ENCODE peak calls at places on chromosomes 3 and 15, in seven cellular contexts. One of them, this sample, is unnamed.
A peak's percentile ranks its signal among the peaks of the same experiment; 100 is the strongest.

GRCh38 chr15:100132309-100132708 is 209.5 kb downstream of the ADAMTS17 start:
- DNase-seq in astrocyte of the spinal cord: no peak
- DNase-seq in NCI-H2171 treated with DMSO at 0.1 percent for 48 hours: no peak
- DNase-seq in HTR-8/SVneo: no peak
- DNase-seq in SJSA1: no peak
- DNase-seq in kidney epithelial cell: no peak
- DNase-seq in hypothalamus: no peak
- DNase-seq in this sample: no peak

GRCh38 chr3:27724459-27725197 is 2.5 kb upstream of the EOMES start:
- DNase-seq in HTR-8/SVneo: no peak
- DNase-seq in astrocyte of the spinal cord: no peak
- DNase-seq in NCI-H2171 treated with DMSO at 0.1 percent for 48 hours: peak; percentile 19
- DNase-seq in SJSA1: no peak
- DNase-seq in kidney epithelial cell: no peak
- DNase-seq in hypothalamus: no peak
- DNase-seq in this sample: no peak

GRCh38 chr3:101995371-101996046 is 146.2 kb downstream of the NFKBIZ start:
- DNase-seq in kidney epithelial cell: no peak
- DNase-seq in hypothalamus: no peak
- DNase-seq in NCI-H2171 treated with DMSO at 0.1 percent for 48 hours: no peak
- DNase-seq in astrocyte of the spinal cord: peak; percentile 39
- DNase-seq in SJSA1: peak; percentile 4
- DNase-seq in HTR-8/SVneo: peak; percentile 29
- DNase-seq in this sample: no peak

GRCh38 chr3:184566441-184567414 is 5.1 kb downstream of the EPHB3 start:
- DNase-seq in NCI-H2171 treated with DMSO at 0.1 percent for 48 hours: no peak
- DNase-seq in HTR-8/SVneo: no peak
- DNase-seq in SJSA1: no peak
- DNase-seq in astrocyte of the spinal cord: no peak
- DNase-seq in hypothalamus: no peak
- DNase-seq in kidney epithelial cell: no peak
- DNase-seq in this sample: no peak

GRCh38 chr3:32256206-32256605 is 17.7 kb downstream of the CMTM8 start:
- DNase-seq in HTR-8/SVneo: no peak
- DNase-seq in hypothalamus: no peak
- DNase-seq in astrocyte of the spinal cord: no peak
- DNase-seq in NCI-H2171 treated with DMSO at 0.1 percent for 48 hours: no peak
- DNase-seq in kidney epithelial cell: no peak
- DNase-seq in SJSA1: no peak
- DNase-seq in this sample: no peak

GRCh38 chr3:172630316-172630715 is 80.6 kb downstream of the NCEH1 start:
- DNase-seq in HTR-8/SVneo: no peak
- DNase-seq in kidney epithelial cell: no peak
- DNase-seq in astrocyte of the spinal cord: no peak
- DNase-seq in NCI-H2171 treated with DMSO at 0.1 percent for 48 hours: no peak
- DNase-seq in hypothalamus: no peak
- DNase-seq in SJSA1: no peak
- DNase-seq in this sample: no peak

GRCh38 chr15:76555247-76555646 is 218.7 kb downstream of the ISL2 start:
- DNase-seq in astrocyte of the spinal cord: no peak
- DNase-seq in HTR-8/SVneo: no peak
- DNase-seq in hypothalamus: no peak
- DNase-seq in kidney epithelial cell: no peak
- DNase-seq in NCI-H2171 treated with DMSO at 0.1 percent for 48 hours: no peak
- DNase-seq in SJSA1: no peak
- DNase-seq in this sample: no peak

GRCh38 chr15:26848498-26848897 is 18.4 kb upstream of the GABRA5 start:
- DNase-seq in SJSA1: no peak
- DNase-seq in NCI-H2171 treated with DMSO at 0.1 percent for 48 hours: no peak
- DNase-seq in astrocyte of the spinal cord: no peak
- DNase-seq in hypothalamus: no peak
- DNase-seq in kidney epithelial cell: no peak
- DNase-seq in HTR-8/SVneo: no peak
- DNase-seq in this sample: no peak

GRCh38 chr15:90364251-90364650 is 12.2 kb downstream of the ZNF774 start:
- DNase-seq in SJSA1: peak; percentile 68
- DNase-seq in NCI-H2171 treated with DMSO at 0.1 percent for 48 hours: no peak
- DNase-seq in HTR-8/SVneo: peak; percentile 63
- DNase-seq in hypothalamus: no peak
- DNase-seq in astrocyte of the spinal cord: peak; percentile 62
- DNase-seq in kidney epithelial cell: peak; percentile 87
- DNase-seq in this sample: no peak

GRCh38 chr3:88203537-88204143 is 53.9 kb downstream of the C3orf38 start:
- DNase-seq in hypothalamus: no peak
- DNase-seq in NCI-H2171 treated with DMSO at 0.1 percent for 48 hours: peak; percentile 35
- DNase-seq in HTR-8/SVneo: peak; percentile 62
- DNase-seq in astrocyte of the spinal cord: peak; percentile 76
- DNase-seq in kidney epithelial cell: peak; percentile 32
- DNase-seq in SJSA1: peak; percentile 21
- DNase-seq in this sample: peak; percentile 58

GRCh38 chr15:52281085-52282035 is 14.2 kb downstream of the MYO5C start:
- DNase-seq in SJSA1: no peak
- DNase-seq in NCI-H2171 treated with DMSO at 0.1 percent for 48 hours: no peak
- DNase-seq in HTR-8/SVneo: no peak
- DNase-seq in astrocyte of the spinal cord: no peak
- DNase-seq in hypothalamus: no peak
- DNase-seq in kidney epithelial cell: no peak
- DNase-seq in this sample: no peak

GRCh38 chr3:53850895-53851294 is 4.5 kb downstream of the IL17RB start:
- DNase-seq in SJSA1: no peak
- DNase-seq in HTR-8/SVneo: no peak
- DNase-seq in astrocyte of the spinal cord: peak; percentile 11
- DNase-seq in NCI-H2171 treated with DMSO at 0.1 percent for 48 hours: no peak
- DNase-seq in hypothalamus: no peak
- DNase-seq in kidney epithelial cell: no peak
- DNase-seq in this sample: no peak